ENCODE peak calls at places on chromosomes 11 and 22, in five cellular contexts. C is uterus, T is body of pancreas, V is spleen, Z is ovary. M is an unnamed sample.
A peak's percentile ranks its signal among the peaks of the same experiment; 100 is the strongest.

GRCh38 chr11:3103076-3103475 is 45.9 kb upstream of the CARS1 start:
- DNase-seq in T (no peak), V (no peak), C (no peak), Z (no peak), M (no peak)

GRCh38 chr11:3859373-3859881 is 4.0 kb downstream of the STIM1 start:
- DNase-seq in V (peak; percentile 81), Z (no peak), T (peak; percentile 54), C (no peak), M (peak; percentile 66)

GRCh38 chr11:47234669-47235075 is 13.9 kb downstream of the ACP2 start:
- DNase-seq in V (no peak), T (peak; percentile 90), C (no peak), Z (peak; percentile 68), M (no peak)

GRCh38 chr11:110092577-110093406 is at the start of gene ZC3H12C:
- DNase-seq in Z (peak; percentile 85), T (peak; percentile 92), V (peak; percentile 87), C (peak; percentile 89), M (peak; percentile 82)

GRCh38 chr11:129090056-129090455 is 102.1 kb downstream of the ARHGAP32 start:
- DNase-seq in Z (no peak), T (no peak), V (no peak), C (no peak), M (no peak)

GRCh38 chr11:134125507-134125906 is 56.6 kb downstream of the JAM3 start:
- DNase-seq in Z (no peak), C (no peak), T (no peak), V (no peak), M (no peak)

GRCh38 chr11:58567889-58568512 is 7.7 kb downstream of the LPXN start:
- DNase-seq in T (peak; percentile 43), C (peak; percentile 25), Z (no peak), V (peak; percentile 83), M (peak; percentile 78)

GRCh38 chr22:27105142-27106025 is 448.0 kb downstream of the MIAT start:
- DNase-seq in V (no peak), T (peak; percentile 41), Z (peak; percentile 76), C (peak; percentile 88), M (no peak)

GRCh38 chr11:126702987-126703386 is 297.6 kb downstream of the KIRREL3 start:
- DNase-seq in T (peak; percentile 18), C (no peak), V (no peak), Z (no peak), M (no peak)

GRCh38 chr22:25477358-25477757 is 87.1 kb upstream of the GRK3 start:
- DNase-seq in T (no peak), C (no peak), V (no peak), Z (no peak), M (no peak)

GRCh38 chr11:131850507-131850906 is 480.1 kb downstream of the NTM start:
- DNase-seq in Z (no peak), V (no peak), T (no peak), C (no peak), M (no peak)

GRCh38 chr22:20145206-20145831 is 5.5 kb downstream of the CCDC188 start:
- DNase-seq in C (no peak), Z (no peak), T (no peak), V (no peak), M (no peak)

GRCh38 chr11:45665933-45666647 is 668 bp upstream of the CHST1 start:
- DNase-seq in T (no peak), Z (peak; percentile 22), V (no peak), C (no peak), M (no peak)

GRCh38 chr11:63537293-63538101 is 889 bp downstream of the PLAAT4 start:
- DNase-seq in C (peak; percentile 80), T (peak; percentile 72), Z (peak; percentile 84), V (no peak), M (no peak)

GRCh38 chr11:69472766-69473519 is 8.5 kb upstream of the LINC01488 start:
- DNase-seq in Z (no peak), T (no peak), C (no peak), V (peak; percentile 56), M (no peak)

GRCh38 chr22:46661221-46661851 is 41.1 kb downstream of the GRAMD4 start:
- DNase-seq in T (no peak), V (no peak), Z (no peak), C (no peak), M (no peak)

GRCh38 chr22:41660416-41660815 is 28.3 kb downstream of the SNU13 start:
- DNase-seq in C (no peak), V (no peak), Z (no peak), T (no peak), M (peak; percentile 50)

GRCh38 chr22:20238567-20239062 is 29.5 kb downstream of the RTN4R start:
- DNase-seq in C (peak; percentile 28), V (peak; percentile 89), T (peak; percentile 75), Z (no peak), M (peak; percentile 32)

GRCh38 chr11:36703055-36703404 is 105.0 kb upstream of the RAG2 start:
- DNase-seq in V (no peak), C (no peak), Z (no peak), T (no peak), M (no peak)

GRCh38 chr11:33515347-33515746 is 185.3 kb downstream of the C11orf91 start:
- DNase-seq in T (no peak), V (no peak), C (no peak), Z (no peak), M (no peak)

GRCh38 chr11:379205-380094 is 10.2 kb downstream of the B4GALNT4 start:
- DNase-seq in T (no peak), Z (no peak), V (no peak), C (no peak), M (no peak)

GRCh38 chr11:102683277-102683676 is 22.3 kb downstream of the MMP27 start:
- DNase-seq in T (no peak), C (no peak), V (no peak), Z (no peak), M (no peak)

GRCh38 chr11:104856607-104857006 is 41.7 kb downstream of the CASP12 start:
- DNase-seq in T (no peak), C (no peak), V (no peak), Z (no peak), M (no peak)

GRCh38 chr11:67285541-67286498 is 3.3 kb upstream of the ANKRD13D start:
- DNase-seq in Z (peak; percentile 36), V (peak; percentile 89), T (peak; percentile 9), C (no peak), M (no peak)

GRCh38 chr11:35144811-35145210 is 5.8 kb downstream of the CD44 start:
- DNase-seq in Z (no peak), C (no peak), T (no peak), V (no peak), M (peak; percentile 33)

GRCh38 chr11:432501-433100 is 9.2 kb downstream of the ANO9 start:
- DNase-seq in Z (no peak), V (no peak), T (no peak), C (no peak), M (no peak)

GRCh38 chr22:26234267-26234666 is 65.0 kb downstream of the SEZ6L start:
- DNase-seq in C (no peak), T (no peak), Z (no peak), V (no peak), M (no peak)

DNA sequence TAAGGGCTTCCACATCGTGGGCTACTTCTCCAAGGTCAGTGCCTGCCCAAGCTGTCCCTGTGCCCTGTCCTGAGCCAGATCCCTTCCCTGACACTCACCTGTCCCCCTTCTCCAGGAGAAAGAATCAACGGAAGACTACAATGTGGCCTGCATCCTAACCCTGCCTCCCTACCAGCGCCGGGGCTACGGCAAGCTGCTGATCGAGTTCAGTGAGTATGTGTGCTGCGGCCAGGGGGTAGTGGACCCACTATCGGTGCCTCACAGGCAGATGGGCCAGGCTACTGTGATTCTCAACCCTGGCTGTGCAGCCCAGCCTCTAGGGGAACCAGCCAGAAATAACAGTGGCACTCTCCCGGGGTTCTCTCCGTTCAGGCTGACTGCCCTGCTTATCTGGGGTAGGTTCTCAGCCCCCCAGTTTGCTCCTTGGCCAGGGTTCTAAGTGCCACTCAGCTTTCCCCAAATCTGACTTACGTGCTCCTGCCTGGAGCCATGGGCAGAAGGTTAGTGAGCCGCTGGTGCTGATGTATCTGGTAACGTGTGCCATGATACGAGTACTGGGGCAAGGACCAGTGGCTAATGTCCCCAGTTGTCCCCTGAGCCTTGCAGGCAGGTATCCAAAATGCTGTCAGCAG is 3.7 kb downstream of the RNASEH2C start:
- DNase-seq in V (no peak), T (no peak), Z (no peak), C (no peak), M (no peak)
- TF ChIP-seq POLR2A in V (no peak), T (no peak), Z (no peak), C (no peak), M (no peak)

DNA sequence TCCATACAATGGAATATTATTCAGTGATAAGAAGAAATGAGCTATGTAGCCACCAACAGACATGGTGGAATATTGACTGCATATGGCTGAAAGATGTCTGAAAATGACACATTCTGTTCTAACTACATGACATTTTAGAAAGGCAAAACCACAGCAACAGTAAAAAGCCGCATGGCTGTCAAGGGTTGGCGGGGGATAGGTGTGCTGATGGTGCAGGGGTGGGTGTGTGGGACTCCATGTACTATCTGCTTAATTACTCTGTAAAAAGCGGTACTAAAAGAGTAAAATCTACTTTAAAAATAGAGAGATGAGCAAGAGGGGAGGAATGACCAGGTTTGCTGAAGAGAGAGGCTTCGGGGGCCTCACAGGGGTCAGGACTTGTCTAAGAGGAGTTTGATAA is 16.7 kb upstream of the YPEL1 start:
- DNase-seq in Z (no peak), T (no peak), V (no peak), C (no peak), M (no peak)
- TF ChIP-seq POLR2A in Z (no peak), T (no peak), V (no peak), C (no peak), M (no peak)

GRCh38 chr11:101010899-101011298 is 118.7 kb downstream of the PGR start:
- DNase-seq in T (no peak), Z (no peak), V (no peak), C (no peak), M (no peak)
- TF ChIP-seq POLR2A in T (no peak), Z (no peak), V (no peak), C (no peak), M (no peak)

GRCh38 chr11:75402002-75402773 is 2.9 kb downstream of the RPS3 start:
- DNase-seq in Z (no peak), C (no peak), V (peak; percentile 33), T (no peak), M (no peak)

GRCh38 chr11:75403037-75403436 is 3.7 kb downstream of the RPS3 start:
- DNase-seq in Z (no peak), V (no peak), T (no peak), C (no peak), M (peak; percentile 22)

GRCh38 chr11:75400110-75400865 is 970 bp downstream of the RPS3 start:
- DNase-seq in Z (no peak), V (no peak), C (no peak), T (no peak), M (peak; percentile 74)

GRCh38 chr11:75406338-75406777 is 7.0 kb downstream of the RPS3 start:
- DNase-seq in Z (no peak), C (no peak), T (no peak), V (peak; percentile 37), M (peak; percentile 94)

DNA sequence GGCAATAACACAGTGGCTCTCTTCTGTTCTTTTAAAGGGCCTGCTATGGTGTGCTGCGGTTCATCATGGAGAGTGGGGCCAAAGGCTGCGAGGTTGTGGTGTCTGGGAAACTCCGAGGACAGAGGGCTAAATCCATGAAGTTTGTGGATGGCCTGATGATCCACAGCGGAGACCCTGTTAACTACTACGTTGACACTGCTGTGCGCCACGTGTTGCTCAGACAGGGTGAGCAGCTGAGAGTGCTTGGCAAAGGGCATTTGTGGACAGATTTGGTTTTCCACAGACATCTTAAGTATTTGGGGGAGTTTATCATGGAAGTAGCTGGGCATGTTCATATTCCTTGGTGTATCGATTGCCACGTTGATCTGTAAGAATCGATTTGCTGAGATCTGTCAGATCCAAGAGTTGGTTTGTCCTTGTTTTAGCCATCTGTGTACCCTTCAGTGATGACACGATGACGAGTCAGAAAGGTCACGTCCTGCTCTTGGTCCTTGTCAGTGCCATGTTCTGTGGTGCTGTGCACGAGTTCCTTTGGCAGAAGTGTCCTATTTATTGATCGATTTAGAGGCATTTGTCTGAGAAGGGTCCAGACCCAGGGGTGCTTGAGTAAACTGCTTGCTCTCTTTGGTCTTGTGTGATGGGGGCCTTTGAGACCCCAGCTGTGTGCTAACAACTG is 4.8 kb downstream of the RPS3 start:
- DNase-seq in T (no peak), C (no peak), V (peak; percentile 39), Z (no peak), M (no peak)
- TF ChIP-seq POLR2A in T (no peak), C (no peak), V (no peak), Z (no peak), M (no peak)